ENCODE peak calls at places on chromosomes 11 and 22, in seven cellular contexts. One of them, this sample, is unnamed.

GRCh38 chr22:47837703-47838102 is 1075.3 kb downstream of the TBC1D22A start:
- DNase-seq in HFFc6: peak
- DNase-seq in type B pancreatic cell: no peak
- DNase-seq in tibial artery: no peak
- DNase-seq in T1000: no peak
- DNase-seq in kidney glomerular epithelial cell: no peak
- DNase-seq in cardiac fibroblast: peak
- DNase-seq in this sample: no peak

GRCh38 chr11:122663764-122664163 is 8.2 kb downstream of the UBASH3B start:
- DNase-seq in HFFc6: no peak
- DNase-seq in type B pancreatic cell: no peak
- DNase-seq in tibial artery: no peak
- DNase-seq in T1000: no peak
- DNase-seq in kidney glomerular epithelial cell: no peak
- DNase-seq in cardiac fibroblast: peak
- DNase-seq in this sample: no peak

GRCh38 chr11:3831378-3832239 is 9.2 kb downstream of the RHOG start:
- DNase-seq in HFFc6: no peak
- DNase-seq in type B pancreatic cell: no peak
- DNase-seq in tibial artery: no peak
- DNase-seq in T1000: no peak
- DNase-seq in kidney glomerular epithelial cell: no peak
- DNase-seq in cardiac fibroblast: no peak
- DNase-seq in this sample: no peak

GRCh38 chr22:27212617-27213177 is 555.3 kb downstream of the MIAT start:
- DNase-seq in HFFc6: peak
- DNase-seq in type B pancreatic cell: no peak
- DNase-seq in tibial artery: peak
- DNase-seq in T1000: peak
- DNase-seq in kidney glomerular epithelial cell: no peak
- DNase-seq in cardiac fibroblast: peak
- DNase-seq in this sample: peak

GRCh38 chr11:31817054-31817620 is 6.0 kb upstream of the PAX6 start:
- DNase-seq in HFFc6: no peak
- DNase-seq in type B pancreatic cell: no peak
- DNase-seq in tibial artery: no peak
- DNase-seq in T1000: no peak
- DNase-seq in kidney glomerular epithelial cell: no peak
- DNase-seq in cardiac fibroblast: no peak
- DNase-seq in this sample: no peak

GRCh38 chr11:92964471-92964870 is 5.0 kb upstream of the MTNR1B start:
- DNase-seq in HFFc6: no peak
- DNase-seq in type B pancreatic cell: no peak
- DNase-seq in tibial artery: no peak
- DNase-seq in T1000: no peak
- DNase-seq in kidney glomerular epithelial cell: no peak
- DNase-seq in cardiac fibroblast: no peak
- DNase-seq in this sample: no peak

GRCh38 chr11:58575377-58576020 is at the start of gene LPXN:
- DNase-seq in HFFc6: peak
- DNase-seq in type B pancreatic cell: no peak
- DNase-seq in tibial artery: no peak
- DNase-seq in T1000: no peak
- DNase-seq in kidney glomerular epithelial cell: no peak
- DNase-seq in cardiac fibroblast: peak
- DNase-seq in this sample: no peak

GRCh38 chr22:28139993-28140392 is 220.9 kb upstream of the PITPNB start:
- DNase-seq in HFFc6: peak
- DNase-seq in type B pancreatic cell: no peak
- DNase-seq in tibial artery: no peak
- DNase-seq in T1000: no peak
- DNase-seq in kidney glomerular epithelial cell: peak
- DNase-seq in cardiac fibroblast: peak
- DNase-seq in this sample: peak

GRCh38 chr22:21688706-21689381 is 23.0 kb downstream of the PPIL2 start:
- DNase-seq in HFFc6: no peak
- DNase-seq in type B pancreatic cell: no peak
- DNase-seq in tibial artery: no peak
- DNase-seq in T1000: no peak
- DNase-seq in kidney glomerular epithelial cell: no peak
- DNase-seq in cardiac fibroblast: no peak
- DNase-seq in this sample: no peak

GRCh38 chr22:30204742-30205111 is 41.8 kb downstream of the LIF start:
- DNase-seq in HFFc6: peak
- DNase-seq in type B pancreatic cell: no peak
- DNase-seq in tibial artery: peak
- DNase-seq in T1000: no peak
- DNase-seq in kidney glomerular epithelial cell: no peak
- DNase-seq in cardiac fibroblast: peak
- DNase-seq in this sample: peak

GRCh38 chr11:2886191-2886894 is 768 bp upstream of the CDKN1C start:
- DNase-seq in HFFc6: no peak
- DNase-seq in type B pancreatic cell: no peak
- DNase-seq in tibial artery: peak
- DNase-seq in T1000: no peak
- DNase-seq in kidney glomerular epithelial cell: no peak
- DNase-seq in cardiac fibroblast: peak
- DNase-seq in this sample: no peak

GRCh38 chr11:124874571-124875255 is 9.5 kb downstream of the ROBO3 start:
- DNase-seq in HFFc6: no peak
- DNase-seq in type B pancreatic cell: peak
- DNase-seq in tibial artery: peak
- DNase-seq in T1000: no peak
- DNase-seq in kidney glomerular epithelial cell: no peak
- DNase-seq in cardiac fibroblast: no peak
- DNase-seq in this sample: no peak

GRCh38 chr22:26546282-26546681 is 34.0 kb upstream of the TFIP11 start:
- DNase-seq in HFFc6: no peak
- DNase-seq in type B pancreatic cell: no peak
- DNase-seq in tibial artery: no peak
- DNase-seq in T1000: no peak
- DNase-seq in kidney glomerular epithelial cell: no peak
- DNase-seq in cardiac fibroblast: no peak
- DNase-seq in this sample: no peak

GRCh38 chr22:43310311-43310710 is 32.9 kb downstream of the SCUBE1 start:
- DNase-seq in HFFc6: no peak
- DNase-seq in type B pancreatic cell: no peak
- DNase-seq in tibial artery: no peak
- DNase-seq in T1000: no peak
- DNase-seq in kidney glomerular epithelial cell: no peak
- DNase-seq in cardiac fibroblast: no peak
- DNase-seq in this sample: no peak

GRCh38 chr11:65425971-65426838 is 3.6 kb downstream of the NEAT1 start:
- DNase-seq in HFFc6: peak
- DNase-seq in type B pancreatic cell: no peak
- DNase-seq in tibial artery: no peak
- DNase-seq in T1000: no peak
- DNase-seq in kidney glomerular epithelial cell: no peak
- DNase-seq in cardiac fibroblast: peak
- DNase-seq in this sample: peak

GRCh38 chr11:108790501-108791299 is 125.8 kb downstream of the DDX10 start:
- DNase-seq in HFFc6: no peak
- DNase-seq in type B pancreatic cell: no peak
- DNase-seq in tibial artery: no peak
- DNase-seq in T1000: no peak
- DNase-seq in kidney glomerular epithelial cell: no peak
- DNase-seq in cardiac fibroblast: no peak
- DNase-seq in this sample: no peak

GRCh38 chr11:110182886-110183285 is 89.7 kb downstream of the ZC3H12C start:
- DNase-seq in HFFc6: peak
- DNase-seq in type B pancreatic cell: no peak
- DNase-seq in tibial artery: no peak
- DNase-seq in T1000: no peak
- DNase-seq in kidney glomerular epithelial cell: no peak
- DNase-seq in cardiac fibroblast: no peak
- DNase-seq in this sample: no peak

GRCh38 chr11:76510060-76511047 is 65.5 kb downstream of the EMSY start:
- DNase-seq in HFFc6: peak
- DNase-seq in type B pancreatic cell: no peak
- DNase-seq in tibial artery: no peak
- DNase-seq in T1000: no peak
- DNase-seq in kidney glomerular epithelial cell: peak
- DNase-seq in cardiac fibroblast: peak
- DNase-seq in this sample: no peak

GRCh38 chr22:48653929-48654328 is 1173.7 kb downstream of the BRD1 start:
- DNase-seq in HFFc6: no peak
- DNase-seq in type B pancreatic cell: no peak
- DNase-seq in tibial artery: no peak
- DNase-seq in T1000: no peak
- DNase-seq in kidney glomerular epithelial cell: no peak
- DNase-seq in cardiac fibroblast: no peak
- DNase-seq in this sample: no peak

GRCh38 chr22:38413085-38414008 is 41.7 kb downstream of the KCNJ4 start:
- DNase-seq in HFFc6: no peak
- DNase-seq in type B pancreatic cell: peak
- DNase-seq in tibial artery: peak
- DNase-seq in T1000: no peak
- DNase-seq in kidney glomerular epithelial cell: no peak
- DNase-seq in cardiac fibroblast: no peak
- DNase-seq in this sample: no peak

GRCh38 chr11:14678350-14678749 is 34.7 kb downstream of the PDE3B start:
- DNase-seq in HFFc6: no peak
- DNase-seq in type B pancreatic cell: no peak
- DNase-seq in tibial artery: no peak
- DNase-seq in T1000: no peak
- DNase-seq in kidney glomerular epithelial cell: no peak
- DNase-seq in cardiac fibroblast: no peak
- DNase-seq in this sample: no peak

GRCh38 chr22:19016081-19016480 is 80.0 kb upstream of the PRODH start:
- DNase-seq in HFFc6: no peak
- DNase-seq in type B pancreatic cell: no peak
- DNase-seq in tibial artery: no peak
- DNase-seq in T1000: no peak
- DNase-seq in kidney glomerular epithelial cell: no peak
- DNase-seq in cardiac fibroblast: no peak
- DNase-seq in this sample: no peak

GRCh38 chr22:25484498-25484897 is 80.0 kb upstream of the GRK3 start:
- DNase-seq in HFFc6: no peak
- DNase-seq in type B pancreatic cell: no peak
- DNase-seq in tibial artery: no peak
- DNase-seq in T1000: no peak
- DNase-seq in kidney glomerular epithelial cell: no peak
- DNase-seq in cardiac fibroblast: no peak
- DNase-seq in this sample: no peak

GRCh38 chr22:16721969-16722368 is 103.2 kb downstream of the XKR3 start:
- DNase-seq in HFFc6: no peak
- DNase-seq in type B pancreatic cell: no peak
- DNase-seq in tibial artery: no peak
- DNase-seq in T1000: no peak
- DNase-seq in kidney glomerular epithelial cell: no peak
- DNase-seq in cardiac fibroblast: no peak
- DNase-seq in this sample: no peak

GRCh38 chr11:16669799-16670415 is 68.5 kb upstream of the C11orf58 start:
- DNase-seq in HFFc6: no peak
- DNase-seq in type B pancreatic cell: no peak
- DNase-seq in tibial artery: no peak
- DNase-seq in T1000: peak
- DNase-seq in kidney glomerular epithelial cell: peak
- DNase-seq in cardiac fibroblast: peak
- DNase-seq in this sample: peak

GRCh38 chr11:74739546-74740270 is 8.5 kb upstream of the CHRDL2 start:
- DNase-seq in HFFc6: peak
- DNase-seq in type B pancreatic cell: no peak
- DNase-seq in tibial artery: no peak
- DNase-seq in T1000: peak
- DNase-seq in kidney glomerular epithelial cell: peak
- DNase-seq in cardiac fibroblast: peak
- DNase-seq in this sample: no peak

GRCh38 chr11:32333335-32333991 is 101.9 kb downstream of the WT1 start:
- DNase-seq in HFFc6: no peak
- DNase-seq in type B pancreatic cell: no peak
- DNase-seq in tibial artery: peak
- DNase-seq in T1000: no peak
- DNase-seq in kidney glomerular epithelial cell: no peak
- DNase-seq in cardiac fibroblast: peak
- DNase-seq in this sample: no peak

GRCh38 chr22:37802310-37803194 is 5.2 kb upstream of the GCAT start:
- DNase-seq in HFFc6: no peak
- DNase-seq in type B pancreatic cell: no peak
- DNase-seq in tibial artery: no peak
- DNase-seq in T1000: no peak
- DNase-seq in kidney glomerular epithelial cell: peak
- DNase-seq in cardiac fibroblast: peak
- DNase-seq in this sample: no peak

GRCh38 chr11:100863080-100863581 is 176.0 kb downstream of the ARHGAP42 start:
- DNase-seq in HFFc6: peak
- DNase-seq in type B pancreatic cell: no peak
- DNase-seq in tibial artery: no peak
- DNase-seq in T1000: no peak
- DNase-seq in kidney glomerular epithelial cell: no peak
- DNase-seq in cardiac fibroblast: peak
- DNase-seq in this sample: no peak

GRCh38 chr11:75576445-75577049 is 14.5 kb downstream of the SERPINH1 start:
- DNase-seq in HFFc6: peak
- DNase-seq in type B pancreatic cell: no peak
- DNase-seq in tibial artery: peak
- DNase-seq in T1000: no peak
- DNase-seq in kidney glomerular epithelial cell: peak
- DNase-seq in cardiac fibroblast: peak
- DNase-seq in this sample: peak

GRCh38 chr11:19646921-19647320 is 65.7 kb upstream of the NAV2 start:
- DNase-seq in HFFc6: peak
- DNase-seq in type B pancreatic cell: no peak
- DNase-seq in tibial artery: no peak
- DNase-seq in T1000: peak
- DNase-seq in kidney glomerular epithelial cell: peak
- DNase-seq in cardiac fibroblast: peak
- DNase-seq in this sample: peak

GRCh38 chr11:129935723-129936122 is 40.3 kb upstream of the NFRKB start:
- DNase-seq in HFFc6: no peak
- DNase-seq in type B pancreatic cell: no peak
- DNase-seq in tibial artery: no peak
- DNase-seq in T1000: no peak
- DNase-seq in kidney glomerular epithelial cell: no peak
- DNase-seq in cardiac fibroblast: no peak
- DNase-seq in this sample: no peak

GRCh38 chr11:47552086-47552580 is 799 bp downstream of the CELF1 start:
- DNase-seq in HFFc6: peak
- DNase-seq in type B pancreatic cell: no peak
- DNase-seq in tibial artery: no peak
- DNase-seq in T1000: no peak
- DNase-seq in kidney glomerular epithelial cell: peak
- DNase-seq in cardiac fibroblast: peak
- DNase-seq in this sample: no peak

GRCh38 chr22:23251445-23252093 is 71.3 kb downstream of the BCR start:
- DNase-seq in HFFc6: peak
- DNase-seq in type B pancreatic cell: no peak
- DNase-seq in tibial artery: no peak
- DNase-seq in T1000: peak
- DNase-seq in kidney glomerular epithelial cell: no peak
- DNase-seq in cardiac fibroblast: no peak
- DNase-seq in this sample: no peak

GRCh38 chr22:44373234-44373633 is 60.5 kb upstream of the SHISAL1 start:
- DNase-seq in HFFc6: no peak
- DNase-seq in type B pancreatic cell: no peak
- DNase-seq in tibial artery: no peak
- DNase-seq in T1000: no peak
- DNase-seq in kidney glomerular epithelial cell: no peak
- DNase-seq in cardiac fibroblast: no peak
- DNase-seq in this sample: no peak

GRCh38 chr22:35930933-35931332 is 97.7 kb downstream of the RBFOX2 start:
- DNase-seq in HFFc6: peak
- DNase-seq in type B pancreatic cell: no peak
- DNase-seq in tibial artery: no peak
- DNase-seq in T1000: no peak
- DNase-seq in kidney glomerular epithelial cell: peak
- DNase-seq in cardiac fibroblast: peak
- DNase-seq in this sample: no peak

GRCh38 chr11:12862761-12863469 is 146.2 kb upstream of the RASSF10 start:
- DNase-seq in HFFc6: peak
- DNase-seq in type B pancreatic cell: no peak
- DNase-seq in tibial artery: no peak
- DNase-seq in T1000: no peak
- DNase-seq in kidney glomerular epithelial cell: peak
- DNase-seq in cardiac fibroblast: peak
- DNase-seq in this sample: peak

GRCh38 chr11:121965330-121965729 is 150.7 kb downstream of the BLID start:
- DNase-seq in HFFc6: peak
- DNase-seq in type B pancreatic cell: no peak
- DNase-seq in tibial artery: no peak
- DNase-seq in T1000: peak
- DNase-seq in kidney glomerular epithelial cell: peak
- DNase-seq in cardiac fibroblast: peak
- DNase-seq in this sample: peak